ENCODE peak calls at places on chromosomes 1 and 21, in four cellular contexts. Y, E, L and J are unnamed samples.

GRCh38 chr1:6148497-6149241 is 31.5 kb downstream of the CHD5 start:
- DNase-seq in Y (peak; percentile 92), E (no peak), L (peak; percentile 86), J (peak; percentile 91)

GRCh38 chr1:182604128-182604834 is at the start of gene RGS16:
- DNase-seq in Y (peak; percentile 98), E (peak; percentile 61), L (peak; percentile 93), J (peak; percentile 96)

GRCh38 chr1:932776-933602 is 9.3 kb downstream of the SAMD11 start:
- DNase-seq in Y (no peak), E (no peak), L (no peak), J (no peak)

GRCh38 chr21:42276526-42277154 is 38.6 kb downstream of the TFF3 start:
- DNase-seq in Y (no peak), E (no peak), L (no peak), J (no peak)

GRCh38 chr1:230122361-230123279 is 55.6 kb downstream of the GALNT2 start:
- DNase-seq in Y (no peak), E (no peak), L (no peak), J (no peak)

GRCh38 chr1:978069-978834 is 3.6 kb downstream of the PERM1 start:
- DNase-seq in Y (peak; percentile 67), E (no peak), L (peak; percentile 38), J (no peak)

GRCh38 chr1:17709981-17710380 is 45.2 kb upstream of the ACTL8 start:
- DNase-seq in Y (no peak), E (no peak), L (no peak), J (no peak)

GRCh38 chr1:24921938-24922662 is 8.0 kb downstream of the RUNX3 start:
- DNase-seq in Y (no peak), E (no peak), L (no peak), J (no peak)

GRCh38 chr1:100629391-100629790 is 90.2 kb upstream of the VCAM1 start:
- DNase-seq in Y (no peak), E (no peak), L (no peak), J (no peak)

GRCh38 chr1:107668762-107669161 is 296.2 kb downstream of the VAV3 start:
- DNase-seq in Y (no peak), E (no peak), L (no peak), J (no peak)

GRCh38 chr1:3638027-3638426 is 11.9 kb downstream of the WRAP73 start:
- DNase-seq in Y (no peak), E (no peak), L (no peak), J (no peak)

GRCh38 chr1:40851643-40852042 is 10.5 kb downstream of the CITED4 start:
- DNase-seq in Y (no peak), E (peak; percentile 42), L (no peak), J (no peak)
- TF ChIP-seq USF1 in Y (no peak), E (no peak), L (no peak), J (no peak)

GRCh38 chr21:45111703-45112102 is 37.3 kb downstream of the ADARB1 start:
- DNase-seq in Y (no peak), E (no peak), L (no peak), J (no peak)

GRCh38 chr21:45114072-45114471 is 39.7 kb downstream of the ADARB1 start:
- DNase-seq in Y (no peak), E (no peak), L (no peak), J (no peak)

GRCh38 chr21:45110873-45111624 is 36.7 kb downstream of the ADARB1 start:
- DNase-seq in Y (no peak), E (no peak), L (peak; percentile 46), J (no peak)

GRCh38 chr21:45113543-45113942 is 39.2 kb downstream of the ADARB1 start:
- DNase-seq in Y (no peak), E (no peak), L (no peak), J (no peak)

DNA sequence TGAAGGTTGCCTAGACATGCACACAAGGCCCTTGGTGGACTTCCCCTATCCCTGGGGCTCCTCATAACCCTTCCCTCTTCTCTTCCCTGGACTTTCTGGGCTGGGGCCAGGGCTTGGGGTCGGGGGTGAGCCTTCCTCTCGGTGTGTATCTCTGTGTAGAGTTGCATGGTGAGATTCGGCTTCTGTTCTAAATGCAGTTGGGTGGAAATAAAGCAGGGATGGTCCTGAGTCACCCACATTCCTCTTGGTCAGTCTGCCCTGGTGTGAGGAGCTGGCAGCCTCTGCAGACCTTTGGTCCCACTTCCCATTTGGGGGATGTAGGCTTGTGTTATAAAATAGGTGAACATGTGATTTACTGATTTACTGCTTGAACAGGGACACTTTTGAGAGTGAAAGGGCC is 38.0 kb downstream of the ADARB1 start:
- DNase-seq in Y (no peak), E (no peak), L (no peak), J (no peak)
- TF ChIP-seq USF1 in Y (no peak), E (no peak), L (no peak), J (no peak)

GRCh38 chr1:206556748-206557635 is 49.7 kb downstream of the RASSF5 start:
- DNase-seq in Y (peak; percentile 87), E (no peak), L (peak; percentile 89), J (peak; percentile 73)
- TF ChIP-seq USF1 in Y (no peak), E (no peak), L (peak; percentile 5), J (peak; percentile 22)

GRCh38 chr1:4699724-4700301 is 45.4 kb downstream of the AJAP1 start:
- DNase-seq in Y (no peak), E (no peak), L (no peak), J (no peak)

GRCh38 chr1:4698911-4699310 is 44.5 kb downstream of the AJAP1 start:
- DNase-seq in Y (no peak), E (no peak), L (no peak), J (no peak)

GRCh38 chr1:4696161-4696745 is 41.8 kb downstream of the AJAP1 start:
- DNase-seq in Y (no peak), E (no peak), L (no peak), J (no peak)

GRCh38 chr1:4696753-4697152 is 42.3 kb downstream of the AJAP1 start:
- DNase-seq in Y (no peak), E (no peak), L (no peak), J (no peak)

GRCh38 chr1:4697801-4698200 is 43.4 kb downstream of the AJAP1 start:
- DNase-seq in Y (no peak), E (no peak), L (no peak), J (no peak)
- TF ChIP-seq USF1 in Y (no peak), E (no peak), L (no peak), J (no peak)

DNA sequence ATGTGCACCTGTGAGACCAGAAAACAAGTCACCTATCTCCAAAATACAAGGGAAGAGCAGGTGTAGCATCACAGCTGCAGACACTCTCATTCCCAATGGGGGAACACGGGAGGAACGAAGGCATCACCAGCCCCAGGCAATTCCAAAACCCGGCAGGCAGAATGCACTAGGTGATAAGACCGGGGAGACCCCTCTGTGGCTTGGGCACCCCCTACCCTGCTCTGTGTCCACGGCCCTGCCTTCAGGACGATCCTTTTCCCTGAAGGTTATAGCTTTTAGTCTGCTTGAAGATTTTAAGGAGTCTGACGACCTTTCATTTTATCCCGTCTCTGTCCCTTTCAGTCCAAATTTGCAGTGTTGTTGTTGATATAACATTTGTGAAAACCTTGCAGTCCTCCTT is 19.2 kb downstream of the TRPM2 start:
- DNase-seq in Y (no peak), E (no peak), L (no peak), J (no peak)
- TF ChIP-seq USF1 in Y (no peak), E (no peak), L (no peak), J (no peak)

GRCh38 chr1:35555601-35556477 is 1.4 kb downstream of the KIAA0319L start:
- DNase-seq in Y (no peak), E (no peak), L (no peak), J (no peak)

GRCh38 chr1:35556494-35557117 is 597 bp downstream of the KIAA0319L start:
- DNase-seq in Y (no peak), E (no peak), L (peak; percentile 74), J (no peak)

GRCh38 chr1:35555212-35555584 is 2.0 kb downstream of the KIAA0319L start:
- DNase-seq in Y (no peak), E (no peak), L (no peak), J (no peak)

GRCh38 chr1:35557118-35557610 is at the start of gene KIAA0319L:
- DNase-seq in Y (peak; percentile 94), E (no peak), L (peak; percentile 95), J (peak; percentile 78)

DNA sequence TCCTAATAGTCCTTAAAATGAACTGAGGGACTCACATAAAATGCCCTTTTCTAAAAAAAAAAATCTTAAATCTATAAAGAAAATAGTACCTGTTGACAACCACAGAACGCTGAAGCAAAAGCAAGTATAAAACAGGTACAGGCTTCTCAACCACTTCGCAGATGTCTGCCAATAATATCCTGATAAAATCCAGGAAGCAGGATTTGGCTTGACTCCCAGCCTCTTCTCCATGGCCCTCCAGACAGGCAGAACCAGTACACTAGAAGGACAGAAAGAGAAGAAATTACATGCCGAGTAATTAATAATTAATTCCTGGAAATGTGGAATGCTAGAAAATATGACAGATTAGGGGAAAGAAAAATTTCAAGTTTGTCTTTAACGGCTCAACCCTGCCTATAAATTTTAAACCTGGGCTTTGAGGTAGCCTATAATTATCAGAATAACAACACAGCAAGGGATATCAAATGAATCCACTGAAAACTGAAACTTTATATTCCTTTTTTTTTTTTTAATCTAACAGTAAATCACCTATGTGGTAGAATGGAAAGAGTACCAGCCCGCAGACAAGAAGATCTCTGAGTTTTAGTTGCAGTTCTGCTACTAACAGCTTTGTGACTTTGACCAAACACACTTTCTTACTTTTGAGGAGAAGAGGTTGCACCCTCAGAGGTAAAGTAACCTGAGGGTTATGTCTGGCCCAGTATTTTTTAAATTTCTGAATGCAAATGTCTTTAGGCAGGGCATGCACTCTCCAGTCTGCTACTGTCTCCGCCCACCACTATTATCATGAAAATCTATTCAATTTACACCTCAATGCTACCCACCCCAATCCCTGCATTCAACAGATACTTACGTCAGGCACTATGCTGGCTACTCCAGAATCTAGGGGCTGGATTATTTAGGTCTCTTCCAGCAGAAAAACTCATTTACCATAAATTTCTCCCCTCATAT is 2.7 kb downstream of the KIAA0319L start:
- DNase-seq in Y (no peak), E (no peak), L (no peak), J (no peak)
- TF ChIP-seq USF1 in Y (no peak), E (no peak), L (no peak), J (no peak)

GRCh38 chr1:34781844-34782391 is 904 bp downstream of the GJB3 start:
- DNase-seq in Y (no peak), E (no peak), L (no peak), J (no peak)
- TF ChIP-seq USF1 in Y (no peak), E (no peak), L (no peak), J (no peak)

GRCh38 chr1:43621386-43621785 is 28.6 kb upstream of the KDM4A start:
- DNase-seq in Y (no peak), E (no peak), L (no peak), J (no peak)

GRCh38 chr1:43620956-43621355 is 29.0 kb upstream of the KDM4A start:
- DNase-seq in Y (no peak), E (no peak), L (peak; percentile 42), J (no peak)

GRCh38 chr1:43619314-43619790 is 30.6 kb upstream of the KDM4A start:
- DNase-seq in Y (no peak), E (no peak), L (no peak), J (no peak)

GRCh38 chr1:43618521-43619313 is 31.2 kb upstream of the KDM4A start:
- DNase-seq in Y (no peak), E (no peak), L (no peak), J (no peak)

GRCh38 chr1:43619996-43620920 is 29.7 kb upstream of the KDM4A start:
- DNase-seq in Y (no peak), E (no peak), L (no peak), J (no peak)
- TF ChIP-seq USF1 in Y (no peak), E (no peak), L (no peak), J (no peak)